ENCODE peak calls at places on chromosomes 5 and 9, in four cellular contexts. Y is HEK293T; M is neural crest cell; U is activated CD4-positive, CD25-positive, alpha-beta regulatory T cell. C is an unnamed sample.

GRCh38 chr9:115043632-115044031 is 74.3 kb downstream of the TNC start:
- DNase-seq in Y (no peak), M (no peak), U (no peak), C (no peak)

GRCh38 chr9:94665606-94666005 is 26.3 kb upstream of the FBP1 start:
- DNase-seq in Y (no peak), M (no peak), U (no peak), C (no peak)

GRCh38 chr9:109797509-109797908 is 17.5 kb downstream of the PALM2AKAP2 start:
- DNase-seq in Y (no peak), M (no peak), U (no peak), C (no peak)

GRCh38 chr5:135356522-135357318 is 42.3 kb downstream of the MACROH2A1 start:
- DNase-seq in Y (no peak), M (no peak), U (no peak), C (no peak)

GRCh38 chr5:94885931-94886330 is 267.5 kb downstream of the SLF1 start:
- DNase-seq in Y (no peak), M (no peak), U (no peak), C (no peak)

GRCh38 chr5:179164331-179165311 is 104.4 kb downstream of the ZNF354C start:
- DNase-seq in Y (no peak), M (no peak), U (no peak), C (no peak)

GRCh38 chr5:11110128-11110527 is 349.1 kb upstream of the DAP start:
- DNase-seq in Y (no peak), M (no peak), U (no peak), C (no peak)

GRCh38 chr9:68595868-68596267 is 55.2 kb upstream of the TMEM252 start:
- DNase-seq in Y (no peak), M (no peak), U (no peak), C (no peak)

GRCh38 chr9:135743021-135743420 is 41.0 kb downstream of the KCNT1 start:
- DNase-seq in Y (no peak), M (no peak), U (no peak), C (no peak)

GRCh38 chr9:130214921-130215320 is 42.7 kb downstream of the NCS1 start:
- DNase-seq in Y (no peak), M (no peak), U (no peak), C (no peak)

GRCh38 chr9:79667716-79668458 is 96.1 kb downstream of the TLE4 start:
- DNase-seq in Y (no peak), M (no peak), U (no peak), C (no peak)

GRCh38 chr5:62596691-62597090 is 18.1 kb downstream of the LRRC70 start:
- DNase-seq in Y (no peak), M (no peak), U (no peak), C (no peak)

GRCh38 chr9:7500521-7500920 is 299.1 kb downstream of the DMAC1 start:
- DNase-seq in Y (no peak), M (no peak), U (no peak), C (no peak)

GRCh38 chr5:91382530-91383026 is 539 bp downstream of the ARRDC3 start:
- DNase-seq in Y (no peak), M (peak; percentile 36), U (no peak), C (no peak)

GRCh38 chr9:132348676-132349075 is 6.1 kb downstream of the SETX start:
- DNase-seq in Y (no peak), M (no peak), U (no peak), C (no peak)

GRCh38 chr5:5798041-5798827 is 375.8 kb downstream of the ICE1 start:
- DNase-seq in Y (no peak), M (no peak), U (no peak), C (no peak)

GRCh38 chr9:135485832-135486231 is 6.2 kb downstream of the PPP1R26 start:
- DNase-seq in Y (no peak), M (no peak), U (no peak), C (no peak)

GRCh38 chr9:89464991-89465390 is 32.9 kb downstream of the SEMA4D start:
- DNase-seq in Y (no peak), M (no peak), U (no peak), C (no peak)

GRCh38 chr9:20683351-20684034 is 566 bp upstream of the FOCAD start:
- DNase-seq in Y (no peak), M (peak; percentile 8), U (peak; percentile 8), C (no peak)

GRCh38 chr9:134049236-134049635 is 18.6 kb downstream of the BRD3 start:
- DNase-seq in Y (no peak), M (no peak), U (no peak), C (no peak)

GRCh38 chr5:41788800-41789395 is 81.3 kb downstream of the OXCT1 start:
- DNase-seq in Y (no peak), M (no peak), U (no peak), C (no peak)

GRCh38 chr5:143261748-143262392 is 141.6 kb downstream of the NR3C1 start:
- DNase-seq in Y (no peak), M (no peak), U (no peak), C (no peak)

GRCh38 chr5:5302201-5302600 is 120.3 kb upstream of the ICE1 start:
- DNase-seq in Y (no peak), M (no peak), U (no peak), C (no peak)

GRCh38 chr5:176466245-176466871 is 18.2 kb downstream of the FAF2 start:
- DNase-seq in Y (no peak), M (no peak), U (no peak), C (no peak)

GRCh38 chr9:35618854-35619799 is 914 bp upstream of the CD72 start:
- DNase-seq in Y (no peak), M (no peak), U (no peak), C (no peak)

GRCh38 chr9:128913048-128913900 is 7.5 kb upstream of the PHYHD1 start:
- DNase-seq in Y (no peak), M (no peak), U (no peak), C (no peak)

GRCh38 chr9:7756088-7756487 is 43.5 kb downstream of the DMAC1 start:
- DNase-seq in Y (no peak), M (no peak), U (peak; percentile 1), C (no peak)

GRCh38 chr5:82354543-82354942 is 76.4 kb upstream of the RPS23 start:
- DNase-seq in Y (no peak), M (no peak), U (no peak), C (no peak)

GRCh38 chr5:30930736-30931135 is 262.8 kb upstream of the CDH6 start:
- DNase-seq in Y (no peak), M (no peak), U (no peak), C (no peak)

GRCh38 chr5:141747646-141748229 is 65.7 kb upstream of the ARAP3 start:
- DNase-seq in Y (no peak), M (no peak), U (no peak), C (no peak)

GRCh38 chr9:133106511-133107244 is 14.4 kb downstream of the RALGDS start:
- DNase-seq in Y (no peak), M (no peak), U (no peak), C (no peak)

GRCh38 chr5:137960141-137960540 is 70.9 kb downstream of the PKD2L2 start:
- DNase-seq in Y (no peak), M (no peak), U (no peak), C (no peak)

C was measured in activated gamma-delta T cell.